ENCODE peak calls at places on chromosomes 3 and 15, in eight cellular contexts. One of them, this sample, is unnamed.

GRCh38 chr15:73599934-73600333 is 33.3 kb downstream of the NPTN start:
- DNase-seq in mucosa of descending colon: no peak
- DNase-seq in lower lobe of right lung: no peak
- DNase-seq in GM12864: no peak
- DNase-seq in heart right ventricle: no peak
- DNase-seq in cardiac fibroblast: no peak
- DNase-seq in colonic mucosa: no peak
- DNase-seq in hepatocyte: no peak
- DNase-seq in this sample: peak

GRCh38 chr15:96350884-96351639 is 20.6 kb downstream of the NR2F2 start:
- DNase-seq in mucosa of descending colon: no peak
- DNase-seq in lower lobe of right lung: no peak
- DNase-seq in GM12864: no peak
- DNase-seq in heart right ventricle: no peak
- DNase-seq in cardiac fibroblast: no peak
- DNase-seq in colonic mucosa: no peak
- DNase-seq in hepatocyte: no peak
- DNase-seq in this sample: no peak

GRCh38 chr3:50433954-50434353 is 69.5 kb downstream of the CACNA2D2 start:
- DNase-seq in mucosa of descending colon: no peak
- DNase-seq in lower lobe of right lung: no peak
- DNase-seq in GM12864: no peak
- DNase-seq in heart right ventricle: no peak
- DNase-seq in cardiac fibroblast: no peak
- DNase-seq in colonic mucosa: peak
- DNase-seq in hepatocyte: no peak
- DNase-seq in this sample: no peak

GRCh38 chr15:39685999-39686613 is 96.5 kb downstream of the FSIP1 start:
- DNase-seq in mucosa of descending colon: no peak
- DNase-seq in lower lobe of right lung: no peak
- DNase-seq in GM12864: no peak
- DNase-seq in heart right ventricle: peak
- DNase-seq in cardiac fibroblast: peak
- DNase-seq in colonic mucosa: peak
- DNase-seq in hepatocyte: peak
- DNase-seq in this sample: peak

GRCh38 chr3:137767146-137768020 is 3.3 kb downstream of the SOX14 start:
- DNase-seq in mucosa of descending colon: no peak
- DNase-seq in lower lobe of right lung: no peak
- DNase-seq in GM12864: no peak
- DNase-seq in heart right ventricle: no peak
- DNase-seq in cardiac fibroblast: no peak
- DNase-seq in colonic mucosa: no peak
- DNase-seq in hepatocyte: no peak
- DNase-seq in this sample: no peak

GRCh38 chr3:86990734-86991481 is at the start of gene VGLL3:
- DNase-seq in mucosa of descending colon: peak
- DNase-seq in lower lobe of right lung: peak
- DNase-seq in GM12864: no peak
- DNase-seq in heart right ventricle: peak
- DNase-seq in cardiac fibroblast: peak
- DNase-seq in colonic mucosa: peak
- DNase-seq in hepatocyte: peak
- DNase-seq in this sample: peak

GRCh38 chr15:38461089-38461833 is 7.3 kb downstream of the FAM98B start:
- DNase-seq in mucosa of descending colon: no peak
- DNase-seq in lower lobe of right lung: no peak
- DNase-seq in GM12864: no peak
- DNase-seq in heart right ventricle: no peak
- DNase-seq in cardiac fibroblast: peak
- DNase-seq in colonic mucosa: no peak
- DNase-seq in hepatocyte: no peak
- DNase-seq in this sample: no peak

GRCh38 chr3:71978150-71978721 is 193.3 kb upstream of the PROK2 start:
- DNase-seq in mucosa of descending colon: no peak
- DNase-seq in lower lobe of right lung: no peak
- DNase-seq in GM12864: peak
- DNase-seq in heart right ventricle: no peak
- DNase-seq in cardiac fibroblast: no peak
- DNase-seq in colonic mucosa: no peak
- DNase-seq in hepatocyte: no peak
- DNase-seq in this sample: no peak

GRCh38 chr15:64460737-64461576 is 579 bp downstream of the ZNF609 start:
- DNase-seq in mucosa of descending colon: peak
- DNase-seq in lower lobe of right lung: no peak
- DNase-seq in GM12864: no peak
- DNase-seq in heart right ventricle: peak
- DNase-seq in cardiac fibroblast: peak
- DNase-seq in colonic mucosa: peak
- DNase-seq in hepatocyte: peak
- DNase-seq in this sample: peak

GRCh38 chr15:43934480-43934879 is 107.7 kb downstream of the WDR76 start:
- DNase-seq in mucosa of descending colon: no peak
- DNase-seq in lower lobe of right lung: no peak
- DNase-seq in GM12864: no peak
- DNase-seq in heart right ventricle: no peak
- DNase-seq in cardiac fibroblast: no peak
- DNase-seq in colonic mucosa: no peak
- DNase-seq in hepatocyte: no peak
- DNase-seq in this sample: peak

GRCh38 chr15:97840501-97840900 is 120.0 kb upstream of the ARRDC4 start:
- DNase-seq in mucosa of descending colon: no peak
- DNase-seq in lower lobe of right lung: no peak
- DNase-seq in GM12864: no peak
- DNase-seq in heart right ventricle: no peak
- DNase-seq in cardiac fibroblast: no peak
- DNase-seq in colonic mucosa: no peak
- DNase-seq in hepatocyte: no peak
- DNase-seq in this sample: no peak

GRCh38 chr3:152021951-152022461 is 148.6 kb downstream of the SUCNR1 start:
- DNase-seq in mucosa of descending colon: no peak
- DNase-seq in lower lobe of right lung: peak
- DNase-seq in GM12864: no peak
- DNase-seq in heart right ventricle: no peak
- DNase-seq in cardiac fibroblast: peak
- DNase-seq in colonic mucosa: no peak
- DNase-seq in hepatocyte: no peak
- DNase-seq in this sample: peak

GRCh38 chr3:105828703-105829102 is 40.1 kb downstream of the CBLB start:
- DNase-seq in mucosa of descending colon: no peak
- DNase-seq in lower lobe of right lung: no peak
- DNase-seq in GM12864: no peak
- DNase-seq in heart right ventricle: no peak
- DNase-seq in cardiac fibroblast: no peak
- DNase-seq in colonic mucosa: no peak
- DNase-seq in hepatocyte: no peak
- DNase-seq in this sample: no peak

GRCh38 chr3:9951962-9952805 is at the start of gene PRRT3:
- DNase-seq in mucosa of descending colon: peak
- DNase-seq in lower lobe of right lung: peak
- DNase-seq in GM12864: no peak
- DNase-seq in heart right ventricle: no peak
- DNase-seq in cardiac fibroblast: peak
- DNase-seq in colonic mucosa: no peak
- DNase-seq in hepatocyte: peak
- DNase-seq in this sample: no peak

GRCh38 chr3:194913281-194913680 is 227.6 kb downstream of the FAM43A start:
- DNase-seq in mucosa of descending colon: no peak
- DNase-seq in lower lobe of right lung: no peak
- DNase-seq in GM12864: no peak
- DNase-seq in heart right ventricle: no peak
- DNase-seq in cardiac fibroblast: no peak
- DNase-seq in colonic mucosa: no peak
- DNase-seq in hepatocyte: peak
- DNase-seq in this sample: no peak

GRCh38 chr3:100254168-100254777 is 6.5 kb upstream of the TBC1D23 start:
- DNase-seq in mucosa of descending colon: no peak
- DNase-seq in lower lobe of right lung: peak
- DNase-seq in GM12864: peak
- DNase-seq in heart right ventricle: peak
- DNase-seq in cardiac fibroblast: peak
- DNase-seq in colonic mucosa: peak
- DNase-seq in hepatocyte: peak
- DNase-seq in this sample: peak

GRCh38 chr15:40639677-40640076 is 45.6 kb downstream of the KNL1 start:
- DNase-seq in mucosa of descending colon: no peak
- DNase-seq in lower lobe of right lung: no peak
- DNase-seq in GM12864: no peak
- DNase-seq in heart right ventricle: no peak
- DNase-seq in cardiac fibroblast: no peak
- DNase-seq in colonic mucosa: no peak
- DNase-seq in hepatocyte: no peak
- DNase-seq in this sample: no peak

GRCh38 chr3:173221010-173221409 is 80.0 kb upstream of the SPATA16 start:
- DNase-seq in mucosa of descending colon: no peak
- DNase-seq in lower lobe of right lung: no peak
- DNase-seq in GM12864: no peak
- DNase-seq in heart right ventricle: no peak
- DNase-seq in cardiac fibroblast: peak
- DNase-seq in colonic mucosa: no peak
- DNase-seq in hepatocyte: no peak
- DNase-seq in this sample: no peak

GRCh38 chr3:50164056-50164455 is 8.9 kb downstream of the SEMA3F start:
- DNase-seq in mucosa of descending colon: peak
- DNase-seq in lower lobe of right lung: peak
- DNase-seq in GM12864: no peak
- DNase-seq in heart right ventricle: no peak
- DNase-seq in cardiac fibroblast: peak
- DNase-seq in colonic mucosa: peak
- DNase-seq in hepatocyte: peak
- DNase-seq in this sample: peak

GRCh38 chr3:87390821-87391220 is 114.4 kb upstream of the POU1F1 start:
- DNase-seq in mucosa of descending colon: no peak
- DNase-seq in lower lobe of right lung: no peak
- DNase-seq in GM12864: no peak
- DNase-seq in heart right ventricle: no peak
- DNase-seq in cardiac fibroblast: no peak
- DNase-seq in colonic mucosa: no peak
- DNase-seq in hepatocyte: no peak
- DNase-seq in this sample: no peak

GRCh38 chr15:76809704-76810103 is 95.4 kb downstream of the SCAPER start:
- DNase-seq in mucosa of descending colon: no peak
- DNase-seq in lower lobe of right lung: no peak
- DNase-seq in GM12864: no peak
- DNase-seq in heart right ventricle: no peak
- DNase-seq in cardiac fibroblast: no peak
- DNase-seq in colonic mucosa: no peak
- DNase-seq in hepatocyte: no peak
- DNase-seq in this sample: no peak

GRCh38 chr15:56741541-56741940 is 8.2 kb upstream of the ZNF280D start:
- DNase-seq in mucosa of descending colon: no peak
- DNase-seq in lower lobe of right lung: no peak
- DNase-seq in GM12864: no peak
- DNase-seq in heart right ventricle: no peak
- DNase-seq in cardiac fibroblast: no peak
- DNase-seq in colonic mucosa: no peak
- DNase-seq in hepatocyte: no peak
- DNase-seq in this sample: no peak

GRCh38 chr3:81651139-81651538 is 110.3 kb downstream of the GBE1 start:
- DNase-seq in mucosa of descending colon: no peak
- DNase-seq in lower lobe of right lung: no peak
- DNase-seq in GM12864: no peak
- DNase-seq in heart right ventricle: no peak
- DNase-seq in cardiac fibroblast: no peak
- DNase-seq in colonic mucosa: no peak
- DNase-seq in hepatocyte: no peak
- DNase-seq in this sample: no peak

GRCh38 chr3:176430244-176430893 is 766.9 kb downstream of the TBL1XR1 start:
- DNase-seq in mucosa of descending colon: no peak
- DNase-seq in lower lobe of right lung: no peak
- DNase-seq in GM12864: no peak
- DNase-seq in heart right ventricle: peak
- DNase-seq in cardiac fibroblast: peak
- DNase-seq in colonic mucosa: no peak
- DNase-seq in hepatocyte: peak
- DNase-seq in this sample: peak
- TF ChIP-seq CTCF in mucosa of descending colon: no peak
- TF ChIP-seq CTCF in lower lobe of right lung: peak
- TF ChIP-seq CTCF in GM12864: peak
- TF ChIP-seq CTCF in heart right ventricle: peak
- TF ChIP-seq CTCF in cardiac fibroblast: peak
- TF ChIP-seq CTCF in colonic mucosa: peak
- TF ChIP-seq CTCF in hepatocyte: peak
- TF ChIP-seq CTCF in this sample: peak

GRCh38 chr3:144772372-144772771 is 800.7 kb downstream of the DIPK2A start:
- DNase-seq in mucosa of descending colon: no peak
- DNase-seq in lower lobe of right lung: no peak
- DNase-seq in GM12864: no peak
- DNase-seq in heart right ventricle: no peak
- DNase-seq in cardiac fibroblast: no peak
- DNase-seq in colonic mucosa: no peak
- DNase-seq in hepatocyte: no peak
- DNase-seq in this sample: no peak

GRCh38 chr3:144773344-144773743 is 801.7 kb downstream of the DIPK2A start:
- DNase-seq in mucosa of descending colon: no peak
- DNase-seq in lower lobe of right lung: no peak
- DNase-seq in GM12864: no peak
- DNase-seq in heart right ventricle: no peak
- DNase-seq in cardiac fibroblast: no peak
- DNase-seq in colonic mucosa: no peak
- DNase-seq in hepatocyte: no peak
- DNase-seq in this sample: no peak

GRCh38 chr3:144770291-144770690 is 798.7 kb downstream of the DIPK2A start:
- DNase-seq in mucosa of descending colon: no peak
- DNase-seq in lower lobe of right lung: no peak
- DNase-seq in GM12864: no peak
- DNase-seq in heart right ventricle: no peak
- DNase-seq in cardiac fibroblast: no peak
- DNase-seq in colonic mucosa: no peak
- DNase-seq in hepatocyte: no peak
- DNase-seq in this sample: no peak

GRCh38 chr3:144771401-144771870 is 799.8 kb downstream of the DIPK2A start:
- DNase-seq in mucosa of descending colon: no peak
- DNase-seq in lower lobe of right lung: no peak
- DNase-seq in GM12864: no peak
- DNase-seq in heart right ventricle: no peak
- DNase-seq in cardiac fibroblast: peak
- DNase-seq in colonic mucosa: no peak
- DNase-seq in hepatocyte: no peak
- DNase-seq in this sample: no peak

GRCh38 chr3:144770813-144771400 is 799.3 kb downstream of the DIPK2A start:
- DNase-seq in mucosa of descending colon: no peak
- DNase-seq in lower lobe of right lung: no peak
- DNase-seq in GM12864: no peak
- DNase-seq in heart right ventricle: no peak
- DNase-seq in cardiac fibroblast: peak
- DNase-seq in colonic mucosa: no peak
- DNase-seq in hepatocyte: peak
- DNase-seq in this sample: no peak
- TF ChIP-seq CTCF in mucosa of descending colon: no peak
- TF ChIP-seq CTCF in lower lobe of right lung: peak
- TF ChIP-seq CTCF in GM12864: no peak
- TF ChIP-seq CTCF in heart right ventricle: peak
- TF ChIP-seq CTCF in cardiac fibroblast: peak
- TF ChIP-seq CTCF in colonic mucosa: no peak
- TF ChIP-seq CTCF in hepatocyte: peak
- TF ChIP-seq CTCF in this sample: peak

GRCh38 chr3:56855856-56856538 is 54.2 kb upstream of the ARHGEF3 start:
- DNase-seq in mucosa of descending colon: peak
- DNase-seq in lower lobe of right lung: peak
- DNase-seq in GM12864: no peak
- DNase-seq in heart right ventricle: peak
- DNase-seq in cardiac fibroblast: peak
- DNase-seq in colonic mucosa: peak
- DNase-seq in hepatocyte: peak
- DNase-seq in this sample: no peak
- TF ChIP-seq CTCF in mucosa of descending colon: peak
- TF ChIP-seq CTCF in lower lobe of right lung: peak
- TF ChIP-seq CTCF in GM12864: peak
- TF ChIP-seq CTCF in heart right ventricle: peak
- TF ChIP-seq CTCF in cardiac fibroblast: peak
- TF ChIP-seq CTCF in colonic mucosa: peak
- TF ChIP-seq CTCF in hepatocyte: peak
- TF ChIP-seq CTCF in this sample: peak

GRCh38 chr15:60592386-60593339 is 113.7 kb upstream of the ICE2 start:
- DNase-seq in mucosa of descending colon: peak
- DNase-seq in lower lobe of right lung: peak
- DNase-seq in GM12864: no peak
- DNase-seq in heart right ventricle: peak
- DNase-seq in cardiac fibroblast: peak
- DNase-seq in colonic mucosa: peak
- DNase-seq in hepatocyte: peak
- DNase-seq in this sample: peak
- TF ChIP-seq CTCF in mucosa of descending colon: no peak
- TF ChIP-seq CTCF in lower lobe of right lung: peak
- TF ChIP-seq CTCF in GM12864: peak
- TF ChIP-seq CTCF in heart right ventricle: peak
- TF ChIP-seq CTCF in cardiac fibroblast: peak
- TF ChIP-seq CTCF in colonic mucosa: no peak
- TF ChIP-seq CTCF in hepatocyte: peak
- TF ChIP-seq CTCF in this sample: no peak

This sample was measured in HFFc6.